ENCODE peak calls at places on chromosome 22, in seven cellular contexts. A is neural progenitor cell, D is body of pancreas, X is cardiac muscle cell, K is fibroblast of lung, R is hepatocyte, F is A673. C is an unnamed sample.

GRCh38 chr22:31818481-31819392 is 64.9 kb downstream of the DEPDC5 start:
- DNase-seq in K (peak), F (no peak), A (peak), R (no peak), D (no peak), X (peak), C (peak)

GRCh38 chr22:29625090-29625825 is 21.8 kb downstream of the NF2 start:
- DNase-seq in F (peak), A (peak), R (peak), D (peak), X (peak), K (peak), C (peak)

GRCh38 chr22:30114356-30114755 is 34.1 kb downstream of the HORMAD2 start:
- DNase-seq in K (peak), F (no peak), D (no peak), X (no peak), A (no peak), R (no peak), C (no peak)

GRCh38 chr22:47627561-47628253 is 865.3 kb downstream of the TBC1D22A start:
- DNase-seq in A (no peak), F (no peak), X (no peak), K (peak), R (no peak), D (no peak), C (no peak)

GRCh38 chr22:27612075-27612474 is 189.5 kb downstream of the MN1 start:
- DNase-seq in R (no peak), D (no peak), K (no peak), X (no peak), F (peak), A (no peak), C (no peak)

GRCh38 chr22:41523464-41524221 is 20.6 kb downstream of the POLR3H start:
- DNase-seq in D (peak), R (no peak), X (peak), A (no peak), K (peak), F (no peak), C (peak)

GRCh38 chr22:28935713-28936112 is 52.3 kb downstream of the ZNRF3 start:
- DNase-seq in F (no peak), R (no peak), K (no peak), X (no peak), D (no peak), A (no peak), C (no peak)

GRCh38 chr22:39182478-39183030 is 30.1 kb upstream of the CBX7 start:
- DNase-seq in A (no peak), F (no peak), X (peak), K (peak), R (no peak), D (no peak), C (peak)

GRCh38 chr22:50194037-50194809 is 6.6 kb upstream of the SELENOO start:
- DNase-seq in F (no peak), K (no peak), X (no peak), D (peak), A (no peak), R (no peak), C (no peak)

GRCh38 chr22:17091851-17092250 is 7.1 kb downstream of the IL17RA start:
- DNase-seq in X (no peak), R (no peak), F (no peak), A (no peak), D (no peak), K (no peak), C (no peak)

GRCh38 chr22:30078320-30079311 is 1.6 kb upstream of the HORMAD2 start:
- DNase-seq in F (peak), D (no peak), R (peak), K (no peak), X (no peak), A (no peak), C (no peak)

GRCh38 chr22:38317995-38318715 is 922 bp upstream of the CSNK1E start:
- DNase-seq in X (peak), A (peak), D (peak), F (peak), R (peak), K (peak), C (peak)

GRCh38 chr22:38440747-38441350 is 14.2 kb downstream of the KCNJ4 start:
- DNase-seq in X (no peak), K (no peak), R (no peak), A (no peak), D (no peak), F (no peak), C (no peak)

GRCh38 chr22:38035530-38035885 is 21.7 kb upstream of the PICK1 start:
- DNase-seq in A (no peak), F (no peak), R (no peak), D (no peak), K (no peak), X (no peak), C (no peak)

GRCh38 chr22:50456466-50457234 is 18.2 kb downstream of the SBF1 start:
- DNase-seq in D (no peak), F (no peak), K (no peak), R (no peak), A (peak), X (no peak), C (no peak)

GRCh38 chr22:20885557-20886323 is 26.9 kb downstream of the SNAP29 start:
- DNase-seq in F (peak), X (peak), R (peak), D (peak), A (peak), K (peak), C (peak)

GRCh38 chr22:29152381-29153138 is 53.1 kb upstream of the EMID1 start:
- DNase-seq in X (peak), R (no peak), D (peak), F (peak), A (peak), K (no peak), C (peak)

GRCh38 chr22:31585161-31585859 is 76.7 kb downstream of the PISD start:
- DNase-seq in D (peak), A (no peak), X (peak), K (peak), F (no peak), R (no peak), C (peak)

GRCh38 chr22:50730013-50730891 is 7.8 kb upstream of the ACR start:
- DNase-seq in R (no peak), D (no peak), F (no peak), A (no peak), K (no peak), X (no peak), C (no peak)

GRCh38 chr22:38129856-38130255 is 19.4 kb upstream of the BAIAP2L2 start:
- DNase-seq in A (no peak), F (no peak), K (no peak), R (peak), X (no peak), D (no peak), C (no peak)

GRCh38 chr22:31241200-31241599 is 29.1 kb downstream of the LIMK2 start:
- DNase-seq in X (no peak), D (no peak), F (no peak), R (peak), A (no peak), K (no peak), C (peak)

GRCh38 chr22:46251266-46251665 is 1.2 kb upstream of the CDPF1 start:
- DNase-seq in F (no peak), A (no peak), X (no peak), R (no peak), D (no peak), K (no peak), C (no peak)
- H3K4me3 ChIP-seq in F (peak), A (peak), X (no peak), R (no peak), D (no peak), K (peak), C (peak)

GRCh38 chr22:19645391-19645790 is 68.9 kb upstream of the SEPTIN5 start:
- DNase-seq in K (no peak), D (no peak), X (no peak), R (no peak), A (no peak), F (no peak), C (no peak)
- TF ChIP-seq CTCF in K (no peak), D (no peak), X (no peak), R (no peak), A (peak), F (peak), C (peak)

GRCh38 chr22:25131198-25131887 is 68.3 kb upstream of the CRYBB3 start:
- DNase-seq in R (no peak), D (no peak), K (no peak), F (no peak), X (no peak), A (no peak), C (no peak)

GRCh38 chr22:25134451-25134850 is 65.2 kb upstream of the CRYBB3 start:
- DNase-seq in D (no peak), F (no peak), K (no peak), A (no peak), X (no peak), R (no peak), C (no peak)

GRCh38 chr22:25130462-25130861 is 69.2 kb upstream of the CRYBB3 start:
- DNase-seq in D (no peak), X (no peak), K (no peak), F (no peak), A (no peak), R (no peak), C (no peak)

GRCh38 chr22:25136953-25137576 is 62.6 kb upstream of the CRYBB3 start:
- DNase-seq in K (no peak), R (no peak), X (no peak), F (no peak), D (no peak), A (no peak), C (no peak)

DNA sequence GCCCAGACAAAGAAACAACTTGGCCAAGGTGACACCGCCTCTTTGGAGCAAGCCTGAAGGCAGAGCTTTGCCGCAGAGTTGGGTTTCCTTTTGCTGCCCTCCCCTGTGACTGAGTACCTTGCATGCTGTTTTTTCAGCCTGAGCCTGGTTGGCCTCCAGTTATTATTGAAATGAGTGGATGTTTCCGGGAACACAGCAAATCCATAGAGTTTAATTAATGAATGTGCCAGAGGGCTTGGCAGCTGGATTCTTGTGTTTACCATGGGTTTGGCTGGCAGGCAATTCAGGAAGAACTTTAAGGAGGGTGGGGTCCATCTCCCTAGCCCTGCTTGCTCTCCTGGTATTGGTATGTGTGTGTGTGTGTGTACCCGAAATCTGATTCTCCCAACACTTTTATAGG is 65.6 kb upstream of the CRYBB3 start:
- DNase-seq in X (no peak), F (no peak), K (no peak), R (no peak), D (peak), A (no peak), C (no peak)
- H3K4me3 ChIP-seq in X (no peak), F (no peak), K (no peak), R (no peak), D (no peak), A (no peak), C (no peak)

DNA sequence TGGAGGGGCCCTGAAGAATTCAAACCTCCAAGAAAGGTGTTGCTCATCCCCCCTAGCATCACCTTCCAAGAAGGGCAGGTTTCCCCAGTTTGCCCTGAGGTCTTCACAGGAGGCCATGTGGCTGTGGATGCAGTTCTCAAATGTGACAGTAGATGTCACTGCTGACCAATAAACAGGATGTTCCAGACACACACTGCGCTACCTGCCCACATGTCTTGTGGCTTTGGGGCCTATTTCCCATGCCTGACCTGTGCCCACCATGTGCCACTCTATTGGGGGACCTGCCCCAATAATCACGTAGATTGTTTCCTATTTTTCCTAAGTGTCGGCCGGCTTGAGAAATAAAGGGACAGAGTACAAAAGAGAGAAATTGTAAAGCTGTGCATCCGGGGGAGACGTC is 4.5 kb downstream of the GSTT2 start:
- DNase-seq in F (no peak), X (peak), R (no peak), A (no peak), K (peak), D (no peak), C (peak)
- TF ChIP-seq CTCF in F (no peak), X (peak), R (no peak), A (no peak), K (peak), D (peak), C (peak)

GRCh38 chr22:44332946-44333345 is 20.2 kb upstream of the SHISAL1 start:
- DNase-seq in K (no peak), A (no peak), X (no peak), F (no peak), D (no peak), R (no peak), C (no peak)
- H3K4me3 ChIP-seq in K (no peak), A (no peak), X (no peak), F (no peak), D (no peak), R (no peak), C (no peak)

C was measured in choroid plexus epithelial cell.